ENCODE peak calls at places on chromosomes 12 and 14, in seven cellular contexts. C is DND-41, F is adrenal gland, J is GM20000, M is Panc1, R is stomach, S is fibroblast of pulmonary artery. Q is an unnamed sample.

GRCh38 chr12:95529693-95530225 is 21.5 kb downstream of the USP44 start:
- DNase-seq in C (no peak), J (no peak), F (no peak), R (no peak), M (no peak), S (peak), Q (no peak)

GRCh38 chr14:26290007-26290530 is 307.8 kb downstream of the NOVA1 start:
- DNase-seq in M (no peak), S (peak), C (no peak), F (no peak), J (no peak), R (no peak), Q (no peak)

GRCh38 chr14:105313381-105314286 is 914 bp upstream of the PACS2 start:
- DNase-seq in M (no peak), R (peak), C (no peak), J (no peak), F (no peak), S (no peak), Q (no peak)

GRCh38 chr12:88471641-88472040 is 108.6 kb downstream of the KITLG start:
- DNase-seq in C (no peak), S (peak), M (no peak), R (no peak), F (peak), J (no peak), Q (no peak)

GRCh38 chr12:62576503-62576902 is 109.9 kb downstream of the MON2 start:
- DNase-seq in S (no peak), F (no peak), C (no peak), M (no peak), J (no peak), R (no peak), Q (no peak)

GRCh38 chr12:50927766-50928224 is 24.5 kb upstream of the HIGD1C start:
- DNase-seq in M (no peak), S (no peak), F (no peak), R (no peak), C (no peak), J (no peak), Q (no peak)

GRCh38 chr12:129607293-129607692 is 296.5 kb downstream of the TMEM132D start:
- DNase-seq in R (no peak), J (no peak), C (no peak), M (no peak), S (peak), F (peak), Q (no peak)

GRCh38 chr14:29242755-29243340 is 476.3 kb downstream of the FOXG1 start:
- DNase-seq in F (no peak), R (no peak), M (no peak), S (peak), J (no peak), C (no peak), Q (no peak)

GRCh38 chr12:110010853-110011835 is 11.9 kb downstream of the ANKRD13A start:
- DNase-seq in F (no peak), S (no peak), C (no peak), R (no peak), J (no peak), M (no peak), Q (peak)

GRCh38 chr12:108806350-108806749 is 51.0 kb downstream of the SSH1 start:
- DNase-seq in F (no peak), S (no peak), M (no peak), J (no peak), R (no peak), C (no peak), Q (no peak)

GRCh38 chr12:94271351-94271750 is 123.0 kb downstream of the PLXNC1 start:
- DNase-seq in S (no peak), C (no peak), M (no peak), R (no peak), J (no peak), F (no peak), Q (peak)

GRCh38 chr14:91361236-91361811 is 56.3 kb downstream of the CCDC88C start:
- DNase-seq in S (peak), F (peak), J (no peak), C (no peak), R (no peak), M (no peak), Q (no peak)

GRCh38 chr14:60278350-60278749 is 29.3 kb downstream of the PPM1A start:
- DNase-seq in M (no peak), S (no peak), C (no peak), R (no peak), J (no peak), F (no peak), Q (no peak)

GRCh38 chr12:3252416-3252815 is 175.2 kb downstream of the TSPAN9 start:
- DNase-seq in R (peak), S (peak), J (no peak), C (no peak), M (no peak), F (peak), Q (no peak)

GRCh38 chr12:108846320-108846719 is 11.1 kb downstream of the SSH1 start:
- DNase-seq in S (no peak), C (no peak), M (no peak), R (no peak), J (no peak), F (no peak), Q (no peak)

GRCh38 chr12:52795694-52796428 is at the start of gene KRT3:
- DNase-seq in R (no peak), M (no peak), J (no peak), S (no peak), C (no peak), F (no peak), Q (no peak)

GRCh38 chr12:981176-981828 is 9.7 kb upstream of the ERC1 start:
- DNase-seq in J (no peak), M (no peak), S (peak), C (no peak), F (no peak), R (no peak), Q (no peak)

GRCh38 chr12:953776-954175 is 4.3 kb upstream of the RAD52 start:
- DNase-seq in C (no peak), J (no peak), R (no peak), M (no peak), S (peak), F (no peak), Q (no peak)

GRCh38 chr12:71046215-71046614 is 111.6 kb downstream of the TSPAN8 start:
- DNase-seq in J (no peak), R (no peak), C (no peak), S (peak), F (no peak), M (no peak), Q (no peak)

GRCh38 chr12:49092086-49092815 is 2.4 kb downstream of the DHH start:
- DNase-seq in S (peak), M (no peak), F (no peak), J (peak), R (no peak), C (peak), Q (peak)
- TF ChIP-seq CTCF in S (peak), M (peak), F (no peak), J (peak), R (no peak), C (peak), Q (peak)

DNA sequence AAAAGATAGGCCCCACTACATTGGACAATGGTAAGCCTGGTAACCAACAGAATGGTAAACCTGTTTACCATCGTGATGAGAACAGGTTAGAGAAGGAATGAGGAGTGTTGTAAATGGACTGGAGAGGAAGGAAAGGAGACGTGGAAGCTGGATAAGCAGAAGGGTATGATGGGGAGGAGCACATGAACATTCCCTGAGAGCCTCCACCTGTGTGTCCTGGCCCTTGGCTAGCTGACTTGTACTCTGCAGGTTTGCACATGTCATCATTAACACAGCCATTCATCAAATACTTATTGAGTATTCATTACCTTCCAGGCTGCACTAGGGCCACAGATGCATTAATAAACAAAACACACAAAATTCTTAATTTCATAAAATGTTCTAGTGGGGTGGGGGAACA is 4.3 kb upstream of the IL26 start:
- DNase-seq in M (no peak), F (no peak), C (no peak), R (no peak), S (no peak), J (no peak), Q (no peak)
- TF ChIP-seq CTCF in M (no peak), F (no peak), C (no peak), R (no peak), S (no peak), J (no peak), Q (no peak)

GRCh38 chr12:26724309-26724702 is 108.7 kb downstream of the ITPR2 start:
- DNase-seq in J (no peak), R (no peak), C (no peak), F (no peak), S (no peak), M (no peak), Q (no peak)
- TF ChIP-seq CTCF in J (no peak), R (no peak), C (no peak), F (no peak), S (no peak), M (no peak), Q (no peak)

DNA sequence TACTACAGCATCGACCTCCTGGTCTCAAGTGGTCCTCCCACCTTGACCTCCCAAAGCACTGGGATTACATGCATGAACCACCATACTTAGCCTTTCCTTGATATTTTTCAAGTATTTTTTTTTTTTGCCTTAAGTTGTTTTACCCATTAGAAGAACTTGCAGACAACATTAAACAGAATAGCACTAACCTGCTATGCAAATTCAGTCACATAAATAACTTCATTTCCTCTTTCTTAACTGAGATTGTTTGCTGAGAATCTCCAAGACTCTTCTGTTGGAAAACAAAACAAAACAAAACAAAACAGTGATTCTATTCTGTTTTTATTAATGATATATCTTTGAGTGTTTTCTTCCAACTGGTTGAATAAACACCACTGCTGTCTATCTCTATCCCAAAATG is 115.9 kb upstream of the IFNG-AS1 start:
- DNase-seq in R (no peak), F (no peak), C (no peak), M (no peak), S (no peak), J (no peak), Q (no peak)
- TF ChIP-seq CTCF in R (no peak), F (no peak), C (no peak), M (no peak), S (no peak), J (no peak), Q (no peak)

GRCh38 chr12:26630546-26631027 is 202.4 kb downstream of the ITPR2 start:
- DNase-seq in C (no peak), M (no peak), F (peak), S (peak), R (no peak), J (no peak), Q (no peak)
- TF ChIP-seq CTCF in C (no peak), M (no peak), F (no peak), S (peak), R (no peak), J (no peak), Q (no peak)